ENCODE peak calls at places on chromosomes 4 and X, in seven cellular contexts. One of them, this sample, is unnamed.

GRCh38 chr4:48944659-48945290 is 38.2 kb upstream of the OCIAD2 start:
- DNase-seq in A549: peak; percentile 30
- DNase-seq in K562: peak; percentile 60
- DNase-seq in HCT116: no peak
- DNase-seq in H1: peak; percentile 75
- DNase-seq in IMR-90: no peak
- DNase-seq in GM12878: no peak
- DNase-seq in this sample: peak; percentile 3

GRCh38 chr4:77433102-77433733 is 172.4 kb upstream of the CXCL13 start:
- DNase-seq in IMR-90: peak; percentile 2
- DNase-seq in A549: peak; percentile 50
- DNase-seq in K562: peak; percentile 18
- DNase-seq in GM12878: peak; percentile 7
- DNase-seq in H1: no peak
- DNase-seq in HCT116: peak; percentile 42
- DNase-seq in this sample: peak; percentile 53

GRCh38 chr4:56874166-56874565 is 33.5 kb upstream of the REST start:
- DNase-seq in IMR-90: no peak
- DNase-seq in GM12878: no peak
- DNase-seq in K562: no peak
- DNase-seq in H1: peak; percentile 49
- DNase-seq in A549: no peak
- DNase-seq in HCT116: no peak
- DNase-seq in this sample: no peak

GRCh38 chr4:98481167-98481566 is 177.2 kb downstream of the TSPAN5 start:
- DNase-seq in A549: no peak
- DNase-seq in H1: no peak
- DNase-seq in HCT116: no peak
- DNase-seq in K562: no peak
- DNase-seq in IMR-90: no peak
- DNase-seq in GM12878: no peak
- DNase-seq in this sample: peak; percentile 3

GRCh38 chr4:20462426-20463175 is 210.9 kb downstream of the SLIT2 start:
- DNase-seq in K562: no peak
- DNase-seq in GM12878: no peak
- DNase-seq in IMR-90: peak; percentile 30
- DNase-seq in H1: no peak
- DNase-seq in A549: no peak
- DNase-seq in HCT116: no peak
- DNase-seq in this sample: no peak

GRCh38 chrX:31706456-31706855 is 634.6 kb upstream of the FTHL17 start:
- DNase-seq in K562: no peak
- DNase-seq in IMR-90: no peak
- DNase-seq in H1: no peak
- DNase-seq in GM12878: no peak
- DNase-seq in A549: no peak
- DNase-seq in HCT116: no peak
- DNase-seq in this sample: no peak

GRCh38 chrX:30965751-30966150 is 76.7 kb upstream of the TAB3 start:
- DNase-seq in HCT116: no peak
- DNase-seq in K562: no peak
- DNase-seq in IMR-90: no peak
- DNase-seq in H1: no peak
- DNase-seq in GM12878: no peak
- DNase-seq in A549: no peak
- DNase-seq in this sample: no peak

GRCh38 chr4:142955501-142955900 is 109.4 kb upstream of the INPP4B start:
- DNase-seq in H1: no peak
- DNase-seq in HCT116: no peak
- DNase-seq in A549: no peak
- DNase-seq in GM12878: no peak
- DNase-seq in IMR-90: no peak
- DNase-seq in K562: no peak
- DNase-seq in this sample: no peak

GRCh38 chr4:1027916-1028240 is 16.5 kb downstream of the FGFRL1 start:
- DNase-seq in H1: no peak
- DNase-seq in HCT116: no peak
- DNase-seq in K562: peak; percentile 47
- DNase-seq in A549: no peak
- DNase-seq in GM12878: no peak
- DNase-seq in IMR-90: no peak
- DNase-seq in this sample: no peak

GRCh38 chr4:2337896-2338295 is 76.0 kb upstream of the MXD4 start:
- DNase-seq in HCT116: no peak
- DNase-seq in K562: no peak
- DNase-seq in A549: no peak
- DNase-seq in H1: no peak
- DNase-seq in GM12878: no peak
- DNase-seq in IMR-90: no peak
- DNase-seq in this sample: no peak

GRCh38 chrX:132968282-132968681 is 9.9 kb upstream of the HS6ST2 start:
- DNase-seq in A549: no peak
- DNase-seq in GM12878: no peak
- DNase-seq in K562: no peak
- DNase-seq in H1: no peak
- DNase-seq in HCT116: no peak
- DNase-seq in IMR-90: no peak
- DNase-seq in this sample: no peak

GRCh38 chrX:23813808-23814207 is 30.8 kb downstream of the SAT1 start:
- DNase-seq in IMR-90: no peak
- DNase-seq in HCT116: no peak
- DNase-seq in GM12878: no peak
- DNase-seq in H1: no peak
- DNase-seq in A549: no peak
- DNase-seq in K562: no peak
- DNase-seq in this sample: no peak

GRCh38 chrX:150465856-150466775 is 102.3 kb upstream of the MTM1 start:
- DNase-seq in H1: no peak
- DNase-seq in IMR-90: no peak
- DNase-seq in K562: no peak
- DNase-seq in GM12878: no peak
- DNase-seq in A549: no peak
- DNase-seq in HCT116: no peak
- DNase-seq in this sample: no peak

GRCh38 chr4:79682161-79682560 is 274.1 kb upstream of the GK2 start:
- DNase-seq in IMR-90: peak; percentile 67
- DNase-seq in A549: no peak
- DNase-seq in HCT116: no peak
- DNase-seq in K562: no peak
- DNase-seq in H1: no peak
- DNase-seq in GM12878: no peak
- DNase-seq in this sample: no peak

GRCh38 chr4:159227984-159228383 is 125.1 kb downstream of the RAPGEF2 start:
- DNase-seq in K562: no peak
- DNase-seq in HCT116: peak; percentile 48
- DNase-seq in IMR-90: peak; percentile 92
- DNase-seq in GM12878: no peak
- DNase-seq in H1: no peak
- DNase-seq in A549: peak; percentile 30
- DNase-seq in this sample: peak; percentile 3

GRCh38 chr4:77154761-77155499 is 2.1 kb upstream of the CCNG2 start:
- DNase-seq in K562: no peak
- DNase-seq in A549: no peak
- DNase-seq in GM12878: no peak
- DNase-seq in IMR-90: no peak
- DNase-seq in HCT116: no peak
- DNase-seq in H1: no peak
- DNase-seq in this sample: no peak

GRCh38 chr4:70505152-70505748 is 13.1 kb upstream of the AMTN start:
- DNase-seq in GM12878: no peak
- DNase-seq in HCT116: peak; percentile 42
- DNase-seq in IMR-90: peak; percentile 39
- DNase-seq in H1: peak; percentile 81
- DNase-seq in A549: peak; percentile 44
- DNase-seq in K562: peak; percentile 52
- DNase-seq in this sample: peak; percentile 38

GRCh38 chr4:141473026-141473540 is 163.3 kb upstream of the IL15 start:
- DNase-seq in HCT116: no peak
- DNase-seq in K562: no peak
- DNase-seq in GM12878: no peak
- DNase-seq in H1: no peak
- DNase-seq in IMR-90: no peak
- DNase-seq in A549: no peak
- DNase-seq in this sample: no peak

GRCh38 chr4:119135721-119136121 is at the start of gene MYOZ2:
- DNase-seq in H1: no peak
- DNase-seq in HCT116: no peak
- DNase-seq in A549: no peak
- DNase-seq in IMR-90: peak; percentile 23
- DNase-seq in K562: no peak
- DNase-seq in GM12878: no peak
- DNase-seq in this sample: no peak

GRCh38 chr4:148162554-148162953 is 279.7 kb downstream of the NR3C2 start:
- DNase-seq in H1: no peak
- DNase-seq in HCT116: no peak
- DNase-seq in GM12878: no peak
- DNase-seq in A549: no peak
- DNase-seq in IMR-90: no peak
- DNase-seq in K562: no peak
- DNase-seq in this sample: no peak

GRCh38 chr4:158998624-158999023 is 104.3 kb upstream of the RAPGEF2 start:
- DNase-seq in H1: no peak
- DNase-seq in HCT116: peak; percentile 21
- DNase-seq in K562: no peak
- DNase-seq in IMR-90: no peak
- DNase-seq in GM12878: no peak
- DNase-seq in A549: no peak
- DNase-seq in this sample: no peak

GRCh38 chrX:46704767-46705386 is 54.0 kb downstream of the SLC9A7 start:
- DNase-seq in IMR-90: peak; percentile 60
- DNase-seq in H1: no peak
- DNase-seq in HCT116: no peak
- DNase-seq in GM12878: peak; percentile 83
- DNase-seq in A549: no peak
- DNase-seq in K562: no peak
- DNase-seq in this sample: no peak

GRCh38 chrX:34300871-34301270 is 168.8 kb upstream of the FAM47A start:
- DNase-seq in A549: peak; percentile 53
- DNase-seq in IMR-90: peak; percentile 58
- DNase-seq in GM12878: no peak
- DNase-seq in H1: no peak
- DNase-seq in K562: peak; percentile 4
- DNase-seq in HCT116: peak; percentile 0
- DNase-seq in this sample: peak; percentile 6

GRCh38 chrX:27599928-27600327 is 9.8 kb downstream of the DCAF8L2 start:
- DNase-seq in H1: no peak
- DNase-seq in HCT116: no peak
- DNase-seq in GM12878: no peak
- DNase-seq in A549: peak; percentile 42
- DNase-seq in IMR-90: peak; percentile 33
- DNase-seq in K562: no peak
- DNase-seq in this sample: peak; percentile 0

GRCh38 chrX:35726176-35726575 is 72.0 kb upstream of the MAGEB16 start:
- DNase-seq in IMR-90: peak; percentile 3
- DNase-seq in HCT116: no peak
- DNase-seq in K562: no peak
- DNase-seq in H1: no peak
- DNase-seq in GM12878: no peak
- DNase-seq in A549: peak; percentile 18
- DNase-seq in this sample: no peak

GRCh38 chr4:41155194-41155830 is 59.0 kb downstream of the APBB2 start:
- DNase-seq in IMR-90: peak; percentile 80
- DNase-seq in H1: no peak
- DNase-seq in A549: no peak
- DNase-seq in K562: no peak
- DNase-seq in GM12878: no peak
- DNase-seq in HCT116: no peak
- DNase-seq in this sample: no peak

DNA sequence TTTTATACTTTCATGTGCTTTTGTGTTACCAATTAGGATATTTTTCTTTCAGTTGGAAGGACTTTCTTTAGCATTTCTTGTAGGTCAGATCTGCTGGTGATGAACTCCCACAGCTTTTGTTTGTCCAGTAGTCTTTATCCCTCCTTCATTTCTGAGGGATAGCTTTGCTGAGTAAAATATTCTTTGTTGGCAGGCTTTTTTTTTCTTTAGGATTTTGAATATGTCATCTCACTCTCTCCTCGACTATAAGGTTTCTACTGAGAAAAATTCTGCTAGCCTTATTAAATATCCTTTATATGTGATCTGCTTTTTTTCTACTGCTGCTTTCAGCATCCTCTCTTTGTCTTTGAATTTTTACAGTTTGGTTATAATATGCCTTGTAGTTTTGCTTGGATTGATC is 49.6 kb upstream of the POF1B start:
- DNase-seq in IMR-90: no peak
- DNase-seq in HCT116: no peak
- DNase-seq in A549: no peak
- DNase-seq in GM12878: no peak
- DNase-seq in H1: no peak
- DNase-seq in K562: no peak
- DNase-seq in this sample: no peak
- TF ChIP-seq CEBPB in IMR-90: no peak
- TF ChIP-seq CEBPB in HCT116: no peak
- TF ChIP-seq CEBPB in A549: no peak
- TF ChIP-seq CEBPB in GM12878: no peak
- TF ChIP-seq CEBPB in H1: no peak
- TF ChIP-seq CEBPB in K562: no peak
- TF ChIP-seq CEBPB in this sample: no peak

DNA sequence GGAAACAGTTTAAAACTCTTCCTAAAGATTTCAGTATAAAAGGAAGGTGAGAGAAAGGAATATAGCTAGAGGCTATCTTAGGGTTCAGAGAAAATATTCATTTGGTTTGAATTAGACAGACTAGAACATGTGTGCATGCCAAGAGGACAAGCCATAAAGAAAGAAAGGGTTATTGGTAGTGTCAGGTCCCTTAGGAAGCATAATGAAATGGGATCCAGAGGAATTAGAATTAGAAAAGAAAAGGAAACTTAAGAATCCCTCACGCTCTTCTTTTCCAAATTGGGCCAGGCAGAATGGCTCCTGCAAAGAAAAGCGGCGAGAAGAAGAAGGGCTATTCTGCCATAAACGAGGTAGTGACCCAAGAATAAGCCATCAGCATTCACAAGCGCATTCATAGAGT is 4.8 kb upstream of the ABCG2 start:
- DNase-seq in K562: no peak
- DNase-seq in IMR-90: no peak
- DNase-seq in HCT116: no peak
- DNase-seq in H1: no peak
- DNase-seq in A549: no peak
- DNase-seq in GM12878: no peak
- DNase-seq in this sample: no peak
- TF ChIP-seq CEBPB in K562: no peak
- TF ChIP-seq CEBPB in IMR-90: no peak
- TF ChIP-seq CEBPB in HCT116: no peak
- TF ChIP-seq CEBPB in H1: no peak
- TF ChIP-seq CEBPB in A549: no peak
- TF ChIP-seq CEBPB in GM12878: no peak
- TF ChIP-seq CEBPB in this sample: no peak

GRCh38 chr4:84931274-84931673 is 35.2 kb downstream of the WDFY3 start:
- DNase-seq in K562: no peak
- DNase-seq in A549: no peak
- DNase-seq in H1: no peak
- DNase-seq in HCT116: no peak
- DNase-seq in IMR-90: no peak
- DNase-seq in GM12878: no peak
- DNase-seq in this sample: no peak
- TF ChIP-seq CEBPB in K562: no peak
- TF ChIP-seq CEBPB in A549: no peak
- TF ChIP-seq CEBPB in H1: no peak
- TF ChIP-seq CEBPB in HCT116: no peak
- TF ChIP-seq CEBPB in IMR-90: no peak
- TF ChIP-seq CEBPB in GM12878: no peak
- TF ChIP-seq CEBPB in this sample: no peak

GRCh38 chr4:182835006-182835740 is 82.0 kb downstream of the DCTD start:
- DNase-seq in H1: no peak
- DNase-seq in HCT116: no peak
- DNase-seq in GM12878: no peak
- DNase-seq in IMR-90: no peak
- DNase-seq in A549: no peak
- DNase-seq in K562: no peak
- DNase-seq in this sample: no peak
- TF ChIP-seq CEBPB in H1: no peak
- TF ChIP-seq CEBPB in HCT116: no peak
- TF ChIP-seq CEBPB in GM12878: no peak
- TF ChIP-seq CEBPB in IMR-90: no peak
- TF ChIP-seq CEBPB in A549: no peak
- TF ChIP-seq CEBPB in K562: no peak
- TF ChIP-seq CEBPB in this sample: no peak